ENCODE peak calls at places on chromosomes 5 and 9, in five cellular contexts. I is osteocyte; Q is T-helper 1 cell; A is activated CD4-positive, alpha-beta T cell treated with anti-CD3 and anti-CD28 coated beads, Interleukin-2, amount 50 U/mL, for 1 hour; R is Right ventricle myocardium superior. H is an unnamed sample.

GRCh38 chr9:134671341-134672113 is 29.9 kb downstream of the COL5A1 start:
- DNase-seq in I (no peak), Q (no peak), A (no peak), R (no peak), H (no peak)

GRCh38 chr5:13477118-13477737 is 467.3 kb downstream of the DNAH5 start:
- DNase-seq in I (no peak), Q (no peak), A (no peak), R (no peak), H (no peak)

GRCh38 chr9:22117511-22118388 is 108.6 kb upstream of the CDKN2B start:
- DNase-seq in I (no peak), Q (no peak), A (no peak), R (no peak), H (no peak)

GRCh38 chr5:73434921-73435320 is 13.7 kb downstream of the FOXD1 start:
- DNase-seq in I (no peak), Q (no peak), A (no peak), R (no peak), H (no peak)

GRCh38 chr5:131795879-131796792 is 681 bp downstream of the FNIP1 start:
- DNase-seq in I (peak), Q (no peak), A (peak), R (peak), H (peak)

GRCh38 chr5:915946-916345 is 23.3 kb downstream of the TRIP13 start:
- DNase-seq in I (peak), Q (no peak), A (no peak), R (no peak), H (no peak)

GRCh38 chr9:129382281-129383004 is 204.4 kb upstream of the IER5L start:
- DNase-seq in I (no peak), Q (no peak), A (no peak), R (no peak), H (no peak)

GRCh38 chr5:153542536-153542935 is 52.1 kb downstream of the GRIA1 start:
- DNase-seq in I (no peak), Q (no peak), A (no peak), R (no peak), H (no peak)

GRCh38 chr5:180135967-180136641 is 64.5 kb upstream of the RNF130 start:
- DNase-seq in I (peak), Q (no peak), A (no peak), R (no peak), H (no peak)

GRCh38 chr5:33258553-33258952 is 182.2 kb upstream of the TARS1 start:
- DNase-seq in I (no peak), Q (no peak), A (no peak), R (no peak), H (no peak)

GRCh38 chr9:546797-547223 is 294.7 kb upstream of the DMRT1 start:
- DNase-seq in I (no peak), Q (no peak), A (no peak), R (no peak), H (no peak)

GRCh38 chr9:129312251-129312650 is 134.2 kb upstream of the IER5L start:
- DNase-seq in I (peak), Q (no peak), A (no peak), R (no peak), H (no peak)

GRCh38 chr5:115377468-115378217 is 81.2 kb upstream of the CCDC112 start:
- DNase-seq in I (no peak), Q (no peak), A (no peak), R (no peak), H (no peak)

GRCh38 chr9:115393976-115394775 is 276.2 kb upstream of the TNC start:
- DNase-seq in I (no peak), Q (no peak), A (no peak), R (no peak), H (no peak)

GRCh38 chr9:99093492-99093791 is 11.5 kb upstream of the TGFBR1 start:
- DNase-seq in I (no peak), Q (no peak), A (no peak), R (no peak), H (no peak)

GRCh38 chr5:132009706-132010405 is 1.6 kb downstream of the ACSL6 start:
- DNase-seq in I (no peak), Q (no peak), A (no peak), R (no peak), H (no peak)

GRCh38 chr5:1500411-1501091 is 23.2 kb downstream of the LPCAT1 start:
- DNase-seq in I (no peak), Q (no peak), A (no peak), R (peak), H (no peak)

GRCh38 chr5:179152941-179153340 is 92.8 kb downstream of the ZNF354C start:
- DNase-seq in I (no peak), Q (no peak), A (no peak), R (peak), H (no peak)

GRCh38 chr9:75096796-75097195 is 8.5 kb downstream of the OSTF1 start:
- DNase-seq in I (no peak), Q (no peak), A (no peak), R (no peak), H (no peak)

GRCh38 chr5:71924980-71925379 is 182.3 kb upstream of the MAP1B start:
- DNase-seq in I (no peak), Q (no peak), A (no peak), R (no peak), H (no peak)

GRCh38 chr9:1386420-1386819 is 336.3 kb downstream of the DMRT2 start:
- DNase-seq in I (no peak), Q (no peak), A (no peak), R (no peak), H (no peak)

GRCh38 chr9:93196095-93197055 is 12.4 kb downstream of the WNK2 start:
- DNase-seq in I (no peak), Q (no peak), A (no peak), R (peak), H (no peak)

GRCh38 chr5:149227168-149227826 is 44.4 kb upstream of the AFAP1L1 start:
- DNase-seq in I (no peak), Q (no peak), A (no peak), R (no peak), H (no peak)

GRCh38 chr5:179802950-179803562 is 3.6 kb downstream of the MGAT4B start:
- DNase-seq in I (no peak), Q (no peak), A (no peak), R (no peak), H (no peak)

GRCh38 chr5:137015540-137016116 is 483.5 kb downstream of the SPOCK1 start:
- DNase-seq in I (no peak), Q (no peak), A (no peak), R (no peak), H (no peak)

GRCh38 chr5:142446131-142446959 is 121.5 kb upstream of the SPRY4 start:
- DNase-seq in I (no peak), Q (no peak), A (no peak), R (no peak), H (no peak)

GRCh38 chr5:157072508-157072907 is 13.6 kb upstream of the HAVCR1 start:
- DNase-seq in I (no peak), Q (no peak), A (no peak), R (no peak), H (no peak)

H was measured in T-helper 9 cell.